ENCODE peak calls at places on chromosomes 5 and 9, in four cellular contexts. V, J, P and I are unnamed samples.

GRCh38 chr5:127878174-127878750 is 175.1 kb downstream of the CCDC192 start:
- DNase-seq in P (peak), V (peak), J (peak), I (peak)

GRCh38 chr9:107918749-107919148 is 429.2 kb upstream of the KLF4 start:
- DNase-seq in P (no peak), J (no peak), V (no peak), I (no peak)

GRCh38 chr5:170219615-170220014 is 13.2 kb upstream of the C5orf58 start:
- DNase-seq in P (no peak), J (no peak), V (peak), I (no peak)

GRCh38 chr5:107673368-107674136 is 2.8 kb upstream of the EFNA5 start:
- DNase-seq in V (peak), P (peak), J (peak), I (peak)

GRCh38 chr5:168047043-168047668 is 244.3 kb upstream of the WWC1 start:
- DNase-seq in J (peak), V (peak), P (peak), I (no peak)

GRCh38 chr5:139930406-139930805 is 112.7 kb downstream of the NRG2 start:
- DNase-seq in P (no peak), V (no peak), J (no peak), I (no peak)

GRCh38 chr5:73039082-73039481 is 81.3 kb upstream of the TMEM171 start:
- DNase-seq in P (no peak), J (no peak), V (no peak), I (no peak)

GRCh38 chr9:106228861-106229260 is 534.5 kb downstream of the TMEM38B start:
- DNase-seq in V (no peak), P (no peak), J (peak), I (peak)

GRCh38 chr9:26735160-26735559 is 157.4 kb downstream of the CAAP1 start:
- DNase-seq in P (no peak), V (no peak), J (no peak), I (no peak)

GRCh38 chr5:107743357-107744000 is 72.7 kb upstream of the EFNA5 start:
- DNase-seq in J (no peak), P (no peak), V (peak), I (no peak)

GRCh38 chr9:116247791-116248343 is 94.3 kb downstream of the PAPPA start:
- DNase-seq in P (no peak), V (no peak), J (no peak), I (no peak)